ENCODE peak calls at places on chromosome 16, in eight cellular contexts. L is dorsolateral prefrontal cortex, D is foreskin fibroblast, J is tibial artery, Z is progenitor cell of endocrine pancreas, C is upper lobe of right lung, N is transverse colon, M is astrocyte of the cerebellum. X is an unnamed sample.

GRCh38 chr16:5036228-5037156 is 2.8 kb upstream of the NAGPA start:
- DNase-seq in L (peak), D (no peak), J (no peak), Z (no peak), C (no peak), N (no peak), M (no peak), X (no peak)

GRCh38 chr16:4891886-4892216 is 44.6 kb downstream of the UBN1 start:
- DNase-seq in L (no peak), D (peak), J (no peak), Z (no peak), C (no peak), N (no peak), M (no peak), X (no peak)

GRCh38 chr16:49766280-49766679 is 89.6 kb downstream of the ZNF423 start:
- DNase-seq in L (no peak), D (no peak), J (no peak), Z (no peak), C (no peak), N (no peak), M (no peak), X (peak)

GRCh38 chr16:17070882-17071592 is 399.7 kb downstream of the XYLT1 start:
- DNase-seq in L (peak), D (peak), J (no peak), Z (no peak), C (peak), N (peak), M (peak), X (peak)

GRCh38 chr16:89924298-89924924 is 1.3 kb downstream of the TUBB3 start:
- DNase-seq in L (no peak), D (peak), J (no peak), Z (peak), C (no peak), N (no peak), M (no peak), X (no peak)

GRCh38 chr16:54194008-54194731 is 92.4 kb downstream of the IRX3 start:
- DNase-seq in L (peak), D (peak), J (peak), Z (no peak), C (peak), N (peak), M (peak), X (peak)

GRCh38 chr16:5850632-5851175 is 753.1 kb upstream of the EEF2KMT start:
- DNase-seq in L (no peak), D (no peak), J (no peak), Z (no peak), C (no peak), N (no peak), M (no peak), X (no peak)

GRCh38 chr16:7158481-7158880 is 174.2 kb upstream of the RBFOX1 start:
- DNase-seq in L (no peak), D (no peak), J (no peak), Z (no peak), C (no peak), N (no peak), M (no peak), X (no peak)

GRCh38 chr16:51538707-51539604 is 387.9 kb upstream of the SALL1 start:
- DNase-seq in L (no peak), D (peak), J (no peak), Z (no peak), C (no peak), N (no peak), M (peak), X (no peak)

GRCh38 chr16:4500283-4500682 is 24.1 kb downstream of the HMOX2 start:
- DNase-seq in L (peak), D (peak), J (no peak), Z (no peak), C (no peak), N (no peak), M (peak), X (no peak)

GRCh38 chr16:4682616-4683254 is 10.6 kb upstream of the NUDT16L1 start:
- DNase-seq in L (peak), D (peak), J (no peak), Z (peak), C (peak), N (no peak), M (peak), X (no peak)

GRCh38 chr16:11135167-11135973 is 120.6 kb downstream of the SOCS1 start:
- DNase-seq in L (no peak), D (peak), J (peak), Z (no peak), C (no peak), N (no peak), M (no peak), X (no peak)

DNA sequence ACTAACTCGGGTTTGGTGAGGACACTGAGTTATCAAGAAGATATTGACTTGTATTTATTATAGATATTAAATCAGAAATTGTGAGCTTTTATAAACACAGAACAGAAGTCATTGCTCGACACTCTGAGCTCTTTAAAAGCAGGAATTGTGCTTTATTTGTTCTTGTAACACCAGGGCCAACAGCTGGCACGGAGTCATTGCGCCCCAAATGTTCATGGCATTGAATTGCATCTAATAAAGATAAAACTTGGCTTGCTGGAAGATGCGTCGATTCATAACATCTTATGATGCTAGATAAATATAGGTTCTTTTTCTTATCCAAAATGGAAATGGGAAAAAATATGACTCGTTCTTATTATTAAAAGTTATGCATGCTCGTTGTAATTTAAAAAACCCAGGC is 11.8 kb upstream of the MLYCD start:
- DNase-seq in L (peak), D (peak), J (no peak), Z (no peak), C (no peak), N (peak), M (no peak), X (peak)
- TF ChIP-seq CTCF in L (peak), D (peak), J (no peak), Z (peak), C (peak), N (peak), M (no peak), X (no peak)

DNA sequence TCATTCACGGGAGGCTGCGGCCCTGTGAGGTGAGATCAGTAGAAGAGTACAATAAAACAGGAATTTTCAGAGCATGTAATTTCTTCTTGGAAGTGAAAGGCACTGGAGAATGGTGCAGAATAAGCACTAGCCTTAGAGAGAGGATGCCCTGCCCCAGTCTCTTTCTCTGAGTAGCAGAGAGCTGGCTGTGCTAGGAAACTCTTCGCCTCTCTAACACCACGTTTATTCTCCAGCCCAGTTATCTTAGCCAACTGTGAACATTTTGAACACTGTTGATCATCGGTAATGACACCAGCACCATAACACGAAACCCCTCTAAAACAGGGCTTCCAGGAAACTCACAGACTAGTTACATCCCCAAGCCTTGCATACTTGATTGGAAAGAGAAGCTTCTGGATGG is 573.7 kb downstream of the WWOX start:
- DNase-seq in L (no peak), D (no peak), J (no peak), Z (no peak), C (no peak), N (no peak), M (no peak), X (no peak)
- TF ChIP-seq CTCF in L (no peak), D (no peak), J (no peak), Z (no peak), C (no peak), N (no peak), M (no peak), X (no peak)

GRCh38 chr16:75250809-75251279 is 580 bp downstream of the BCAR1 start:
- DNase-seq in L (no peak), D (peak), J (peak), Z (peak), C (peak), N (peak), M (no peak), X (no peak)

GRCh38 chr16:75250089-75250808 is 1.2 kb downstream of the BCAR1 start:
- DNase-seq in L (no peak), D (peak), J (peak), Z (no peak), C (peak), N (peak), M (no peak), X (no peak)

GRCh38 chr16:75252049-75252864 is 833 bp upstream of the BCAR1 start:
- DNase-seq in L (no peak), D (no peak), J (peak), Z (no peak), C (no peak), N (no peak), M (no peak), X (peak)

GRCh38 chr16:75252946-75253911 is 1.8 kb upstream of the BCAR1 start:
- DNase-seq in L (no peak), D (peak), J (peak), Z (no peak), C (peak), N (no peak), M (no peak), X (peak)

GRCh38 chr16:75251280-75252048 is at the start of gene BCAR1:
- DNase-seq in L (peak), D (peak), J (peak), Z (peak), C (peak), N (peak), M (no peak), X (peak)
- TF ChIP-seq CTCF in L (peak), D (no peak), J (peak), Z (no peak), C (no peak), N (no peak), M (no peak), X (no peak)

GRCh38 chr16:78091419-78091818 is 8.0 kb upstream of the WWOX start:
- DNase-seq in L (no peak), D (no peak), J (no peak), Z (no peak), C (no peak), N (no peak), M (no peak), X (no peak)

GRCh38 chr16:78094998-78095397 is 4.5 kb upstream of the WWOX start:
- DNase-seq in L (no peak), D (no peak), J (no peak), Z (no peak), C (no peak), N (no peak), M (no peak), X (no peak)

GRCh38 chr16:78096386-78096785 is 3.1 kb upstream of the WWOX start:
- DNase-seq in L (no peak), D (no peak), J (no peak), Z (no peak), C (no peak), N (no peak), M (no peak), X (no peak)

GRCh38 chr16:78092755-78093154 is 6.7 kb upstream of the WWOX start:
- DNase-seq in L (no peak), D (no peak), J (no peak), Z (no peak), C (no peak), N (no peak), M (no peak), X (no peak)

GRCh38 chr16:78094166-78094565 is 5.3 kb upstream of the WWOX start:
- DNase-seq in L (no peak), D (no peak), J (no peak), Z (no peak), C (no peak), N (no peak), M (no peak), X (no peak)
- TF ChIP-seq CTCF in L (no peak), D (no peak), J (no peak), Z (peak), C (no peak), N (no peak), M (no peak), X (no peak)